ENCODE peak calls at places on chromosomes 6 and 20, in five cellular contexts. P is HCT116, B is H1, M is K562, O is HepG2. W is an unnamed sample.

GRCh38 chr20:5949943-5950270 is 426 bp downstream of the TRMT6 start:
- DNase-seq in P (no peak), O (no peak), M (no peak), B (no peak), W (no peak)

GRCh38 chr6:106084973-106085686 is 1.0 kb upstream of the PRDM1 start:
- DNase-seq in M (no peak), O (no peak), P (no peak), B (no peak), W (no peak)

GRCh38 chr20:36606171-36607116 is 865 bp downstream of the RAB5IF start:
- DNase-seq in O (peak; percentile 88), P (no peak), M (peak; percentile 27), B (no peak), W (no peak)

GRCh38 chr6:14921878-14922277 is 324.0 kb upstream of the JARID2 start:
- DNase-seq in M (no peak), P (no peak), B (no peak), O (no peak), W (no peak)

GRCh38 chr20:46572790-46573189 is 22.3 kb upstream of the OCSTAMP start:
- DNase-seq in P (no peak), M (no peak), B (no peak), O (no peak), W (no peak)

GRCh38 chr6:150269857-150270223 is 99.0 kb upstream of the IYD start:
- DNase-seq in B (no peak), O (peak; percentile 38), P (peak; percentile 90), M (peak; percentile 80), W (no peak)

GRCh38 chr6:32816746-32817204 is at the start of gene HLA-DOB:
- DNase-seq in B (no peak), O (no peak), P (peak; percentile 40), M (no peak), W (no peak)

GRCh38 chr6:73236147-73236750 is 11.0 kb upstream of the KHDC1L start:
- DNase-seq in O (no peak), P (no peak), M (no peak), B (no peak), W (no peak)

GRCh38 chr6:6880745-6881437 is 226.9 kb upstream of the RREB1 start:
- DNase-seq in M (no peak), P (no peak), B (no peak), O (no peak), W (no peak)

GRCh38 chr6:15400572-15401004 is 154.7 kb downstream of the JARID2 start:
- DNase-seq in O (no peak), M (peak; percentile 80), B (no peak), P (no peak), W (no peak)

GRCh38 chr20:16397053-16397452 is 176.2 kb downstream of the KIF16B start:
- DNase-seq in O (no peak), P (no peak), B (no peak), M (no peak), W (no peak)

GRCh38 chr6:8973395-8973794 is 538.0 kb upstream of the SLC35B3 start:
- DNase-seq in O (no peak), M (no peak), P (no peak), B (no peak), W (no peak)

GRCh38 chr20:33568378-33569289 is 78.7 kb downstream of the CBFA2T2 start:
- DNase-seq in M (no peak), O (peak; percentile 30), B (peak; percentile 75), P (no peak), W (peak; percentile 38)

GRCh38 chr6:63805345-63805744 is 169.7 kb downstream of the PHF3 start:
- DNase-seq in P (no peak), M (no peak), O (no peak), B (no peak), W (no peak)

GRCh38 chr6:63803371-63803770 is 167.8 kb downstream of the PHF3 start:
- DNase-seq in B (no peak), O (no peak), P (no peak), M (no peak), W (no peak)

GRCh38 chr6:63805808-63806572 is 170.4 kb downstream of the PHF3 start:
- DNase-seq in O (peak; percentile 84), B (no peak), M (no peak), P (no peak), W (no peak)

GRCh38 chr6:63802606-63803206 is 167.1 kb downstream of the PHF3 start:
- DNase-seq in O (peak; percentile 31), P (no peak), M (no peak), B (no peak), W (no peak)

GRCh38 chr6:63804381-63804956 is 168.9 kb downstream of the PHF3 start:
- DNase-seq in P (no peak), O (no peak), M (no peak), B (no peak), W (no peak)
- TF ChIP-seq YY1 in P (no peak), O (no peak), M (no peak), B (no peak), W (no peak)

GRCh38 chr6:129709909-129710721 is at the start of gene ARHGAP18:
- DNase-seq in P (peak; percentile 86), B (peak; percentile 86), O (peak; percentile 97), M (peak; percentile 87), W (peak; percentile 62)

GRCh38 chr6:129710722-129711631 is 1.0 kb upstream of the ARHGAP18 start:
- DNase-seq in O (no peak), M (no peak), P (no peak), B (no peak), W (no peak)

GRCh38 chr6:129707882-129708495 is 2.0 kb downstream of the ARHGAP18 start:
- DNase-seq in O (no peak), M (no peak), B (no peak), P (no peak), W (no peak)

GRCh38 chr6:129708496-129709216 is 1.3 kb downstream of the ARHGAP18 start:
- DNase-seq in O (no peak), M (no peak), B (no peak), P (no peak), W (no peak)

DNA sequence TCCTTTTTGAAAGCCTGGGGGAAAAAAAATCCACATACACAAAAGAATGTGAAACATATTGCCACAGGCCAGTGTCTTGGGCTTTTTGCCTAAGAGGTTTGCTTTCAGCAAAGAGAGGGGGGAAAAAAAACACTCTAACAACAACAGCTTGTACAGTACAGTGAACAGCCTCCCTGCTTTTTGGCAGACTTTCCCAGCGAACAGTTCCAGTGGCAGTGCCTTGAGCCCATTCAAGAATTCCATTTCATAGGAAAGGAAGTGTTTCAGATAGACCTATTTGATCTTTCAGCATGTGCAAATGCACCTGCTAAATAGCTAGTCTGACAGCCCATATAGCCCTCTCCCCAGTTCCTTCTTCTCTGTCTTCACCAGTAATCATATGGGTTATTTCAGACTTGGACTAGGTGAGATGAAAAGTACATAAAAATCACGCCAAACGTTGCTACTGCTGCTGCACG is 497 bp downstream of the ARHGAP18 start:
- DNase-seq in P (no peak), B (no peak), M (peak; percentile 6), O (no peak), W (no peak)
- TF ChIP-seq ZNF274 in P (no peak), B (no peak), M (no peak), O (no peak), W (no peak)

DNA sequence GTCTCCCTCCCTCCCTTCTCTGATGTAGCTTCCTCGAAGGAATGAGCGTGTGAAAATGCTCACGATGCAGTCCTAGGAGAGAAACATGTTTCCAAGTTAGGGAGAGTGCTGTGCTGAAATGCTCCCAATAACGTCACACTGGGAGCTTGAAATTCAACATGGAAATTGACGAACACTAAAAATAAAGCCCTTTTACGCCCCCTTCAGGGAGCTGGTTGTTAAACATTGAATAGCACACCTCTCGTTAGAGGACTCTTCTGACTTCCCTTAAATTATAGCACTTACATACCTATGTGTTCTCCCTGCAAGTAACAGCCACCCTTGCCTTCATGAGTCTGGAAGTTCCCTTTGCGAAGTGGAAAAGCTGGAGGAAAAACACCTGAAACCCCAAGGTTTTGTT is 88.6 kb downstream of the BFSP1 start:
- DNase-seq in M (peak; percentile 11), P (peak; percentile 32), O (peak; percentile 36), B (no peak), W (peak; percentile 16)
- H3K36me3 ChIP-seq in M (no peaks in the 10 kb centered on the region), P (no peaks in the 10 kb centered on the region), O (no peaks in the 10 kb centered on the region), B (no peaks in the 10 kb centered on the region), W (no peaks in the 10 kb centered on the region)

GRCh38 chr6:125986295-125986955 is at the start of gene TRMT11:
- DNase-seq in B (peak; percentile 88), P (peak; percentile 84), O (peak; percentile 97), M (peak; percentile 94), W (peak; percentile 80)

GRCh38 chr6:125985967-125986294 is 409 bp upstream of the TRMT11 start:
- DNase-seq in O (no peak), B (no peak), M (no peak), P (no peak), W (no peak)

GRCh38 chr6:125984311-125984710 is 2.0 kb upstream of the TRMT11 start:
- DNase-seq in P (no peak), B (no peak), O (no peak), M (no peak), W (no peak)

GRCh38 chr6:125986956-125987617 is 747 bp downstream of the TRMT11 start:
- DNase-seq in B (no peak), P (peak; percentile 21), M (peak; percentile 55), O (peak; percentile 63), W (no peak)

DNA sequence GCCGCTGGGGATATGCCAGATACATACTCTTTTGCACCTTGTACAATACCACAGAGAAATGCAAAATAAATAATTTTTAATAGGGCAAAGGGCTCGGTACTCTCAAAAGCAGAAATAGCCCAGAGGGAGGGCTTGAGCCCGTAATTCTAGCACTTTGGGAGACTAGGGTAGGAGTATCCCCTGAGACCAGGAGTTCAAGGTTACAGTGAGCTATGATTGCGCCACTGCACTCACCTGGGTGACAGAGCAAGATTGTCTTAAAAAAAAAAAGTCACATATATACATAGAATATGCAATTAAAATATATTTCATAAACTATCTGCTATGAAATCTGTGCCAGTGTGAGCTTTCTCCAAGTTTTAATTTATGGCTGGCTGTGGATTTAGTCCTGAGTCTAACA is 818 bp upstream of the TRMT11 start:
- DNase-seq in P (no peak), O (peak; percentile 21), B (no peak), M (no peak), W (no peak)
- TF ChIP-seq YY1 in P (no peak), O (no peak), B (no peak), M (no peak), W (no peak)